ENCODE peak calls at places on chromosomes 6 and 20, in four cellular contexts. O is K562, C is HepG2, J is GM12878. X is an unnamed sample.
A peak's percentile ranks its signal among the peaks of the same experiment; 100 is the strongest.

GRCh38 chr20:13220857-13221297 is at the start of gene ISM1:
- DNase-seq in J (no peak), O (no peak), C (no peak), X (peak; percentile 36)

GRCh38 chr6:25359191-25359861 is 80.2 kb downstream of the CARMIL1 start:
- DNase-seq in O (no peak), C (no peak), J (no peak), X (no peak)

GRCh38 chr6:127191716-127192115 is 73.2 kb downstream of the RSPO3 start:
- DNase-seq in O (no peak), C (no peak), J (no peak), X (no peak)

GRCh38 chr6:156807028-156807427 is 29.9 kb downstream of the ARID1B start:
- DNase-seq in J (no peak), C (no peak), O (no peak), X (no peak)

GRCh38 chr6:106553440-106553839 is 75.9 kb downstream of the RTN4IP1 start:
- DNase-seq in O (no peak), C (no peak), J (no peak), X (no peak)

GRCh38 chr6:103273048-103273447 is 1586.7 kb downstream of the HACE1 start:
- DNase-seq in C (peak; percentile 5), J (no peak), O (no peak), X (no peak)

GRCh38 chr20:38883081-38883980 is 42.9 kb upstream of the FAM83D start:
- DNase-seq in J (no peak), C (no peak), O (no peak), X (no peak)

GRCh38 chr6:143059616-143060353 is 904 bp upstream of the AIG1 start:
- DNase-seq in O (no peak), J (no peak), C (peak; percentile 97), X (no peak)

GRCh38 chr6:41970436-41970846 is 28.8 kb upstream of the CCND3 start:
- DNase-seq in J (no peak), C (no peak), O (no peak), X (no peak)

GRCh38 chr6:106981901-106982300 is 7.4 kb upstream of the CD24 start:
- DNase-seq in C (no peak), O (no peak), J (no peak), X (no peak)

GRCh38 chr20:24368253-24368652 is 101.2 kb upstream of the SYNDIG1 start:
- DNase-seq in J (no peak), C (no peak), O (no peak), X (no peak)

GRCh38 chr6:142271476-142271875 is 30.3 kb upstream of the ADGRG6 start:
- DNase-seq in C (no peak), O (no peak), J (no peak), X (no peak)

GRCh38 chr6:89116702-89117101 is 1.2 kb downstream of the SRSF12 start:
- DNase-seq in O (no peak), J (no peak), C (no peak), X (no peak)
- TF ChIP-seq ESRRA in O (no peak), J (no peak), C (no peak), X (no peak)

GRCh38 chr6:3424185-3424927 is 32.5 kb downstream of the SLC22A23 start:
- DNase-seq in C (no peak), O (no peak), J (no peak), X (no peak)

GRCh38 chr6:3421145-3421544 is 35.7 kb downstream of the SLC22A23 start:
- DNase-seq in C (no peak), J (no peak), O (no peak), X (no peak)

GRCh38 chr6:3421763-3422456 is 34.9 kb downstream of the SLC22A23 start:
- DNase-seq in O (peak; percentile 55), C (no peak), J (peak; percentile 21), X (no peak)

GRCh38 chr6:3423439-3424184 is 33.2 kb downstream of the SLC22A23 start:
- DNase-seq in J (no peak), O (no peak), C (no peak), X (no peak)

DNA sequence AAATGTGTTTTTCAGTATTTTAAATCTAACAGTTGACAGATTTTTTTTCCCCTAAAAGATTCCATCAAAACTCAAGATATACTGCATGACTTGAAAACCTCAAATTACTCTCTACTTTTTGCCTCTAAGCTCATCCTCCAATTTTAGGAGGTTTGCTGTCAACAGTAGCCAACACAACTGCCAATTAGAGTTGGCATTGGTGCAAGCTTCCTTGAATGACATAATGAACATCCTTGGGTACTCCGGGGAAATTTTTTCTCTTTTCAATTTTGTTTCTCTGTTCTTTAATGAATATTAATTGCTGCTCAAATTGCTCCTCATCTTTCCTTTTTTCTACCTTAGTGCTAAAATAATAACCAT is 34.4 kb downstream of the SLC22A23 start:
- DNase-seq in J (no peak), C (no peak), O (no peak), X (no peak)
- TF ChIP-seq ATF3 in J (no peak), C (no peak), O (no peak), X (no peak)

GRCh38 chr20:61053487-61054277 is 198.4 kb upstream of the CDH4 start:
- DNase-seq in O (no peak), C (no peak), J (no peak), X (no peak)
- TF ChIP-seq ESRRA in O (no peak), C (no peak), J (no peak), X (no peak)

DNA sequence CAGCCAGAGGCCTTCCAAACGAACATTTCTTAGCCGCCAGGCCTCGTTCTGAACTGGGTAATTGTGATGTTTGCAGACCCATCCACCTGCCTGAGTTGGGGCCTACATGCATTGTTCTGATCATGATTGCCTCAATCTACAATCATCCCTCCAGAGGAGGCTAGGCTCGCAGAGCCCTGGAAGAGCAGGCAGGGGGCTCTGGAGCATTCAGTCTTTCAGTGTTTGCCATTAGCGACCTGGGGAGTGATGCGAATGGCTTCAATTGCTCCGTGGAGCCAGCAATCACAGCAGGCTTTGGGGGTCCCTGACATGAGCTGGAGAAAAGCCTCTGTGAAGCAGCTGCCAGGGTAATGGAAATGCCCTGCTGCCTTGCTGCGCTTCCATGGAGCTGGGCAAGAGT is 22.0 kb downstream of the SNAP25 start:
- DNase-seq in C (no peak), J (no peak), O (no peak), X (no peak)
- TF ChIP-seq ATF3 in C (no peak), J (no peak), O (no peak), X (no peak)

GRCh38 chr6:30446259-30446658 is 43.0 kb upstream of the HLA-E start:
- DNase-seq in C (no peak), J (no peak), O (no peak), X (no peak)

GRCh38 chr6:30443657-30444450 is 45.5 kb upstream of the HLA-E start:
- DNase-seq in C (no peak), J (no peak), O (no peak), X (peak; percentile 46)

GRCh38 chr6:30444451-30444742 is 44.9 kb upstream of the HLA-E start:
- DNase-seq in C (no peak), O (no peak), J (no peak), X (no peak)

GRCh38 chr6:30450548-30450907 is 38.8 kb upstream of the HLA-E start:
- DNase-seq in J (no peak), C (no peak), O (no peak), X (no peak)

GRCh38 chr6:30447237-30447636 is 42.1 kb upstream of the HLA-E start:
- DNase-seq in J (no peak), C (peak; percentile 47), O (no peak), X (peak; percentile 75)
- TF ChIP-seq ESRRA in J (no peak), C (no peak), O (no peak), X (no peak)

DNA sequence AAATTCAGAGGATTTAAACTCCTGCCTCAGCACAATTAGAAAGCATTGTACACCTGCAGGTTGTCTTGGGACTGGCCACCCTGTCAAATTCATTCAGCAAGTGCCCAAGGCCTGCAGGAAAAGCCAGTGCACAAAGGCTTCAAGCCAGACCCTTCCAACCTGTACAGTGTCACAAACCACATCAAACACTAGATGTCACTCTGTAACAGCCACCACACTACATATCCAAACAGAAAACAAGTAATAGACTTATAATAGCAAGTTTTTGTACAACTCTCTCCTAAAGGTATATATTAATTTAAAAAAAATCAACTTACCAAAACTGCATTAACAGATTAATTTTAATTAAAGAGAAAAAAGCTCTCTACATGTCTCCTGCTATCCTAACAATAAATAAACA is 47.6 kb downstream of the RALGAPA2 start:
- DNase-seq in C (peak; percentile 71), J (no peak), O (no peak), X (no peak)
- TF ChIP-seq ATF3 in C (no peak), J (no peak), O (no peak), X (no peak)

DNA sequence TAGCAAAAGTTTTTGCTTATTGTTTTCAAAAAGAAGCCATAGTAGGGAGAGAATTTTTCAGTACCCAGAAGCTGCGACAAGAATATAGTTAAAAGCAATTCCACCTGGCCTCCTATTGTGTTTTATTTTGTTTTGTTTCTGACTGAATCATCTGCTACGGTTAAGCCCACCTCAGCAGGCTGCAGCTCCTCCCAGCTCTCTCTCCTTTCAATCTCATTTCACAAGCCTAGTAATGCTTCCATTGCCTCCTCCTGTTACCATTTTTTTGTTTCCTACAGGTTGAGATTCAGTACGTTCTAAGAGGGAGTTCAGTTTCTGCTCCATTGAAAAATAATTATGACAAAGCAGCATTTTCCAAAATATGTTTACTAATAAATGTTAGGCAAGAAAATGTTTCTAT is 77.9 kb downstream of the PCSK2 start:
- DNase-seq in O (no peak), J (no peak), C (no peak), X (no peak)
- TF ChIP-seq ESRRA in O (no peak), J (no peak), C (no peak), X (no peak)